ENCODE peak calls at places on chromosomes 13 and 19, in four cellular contexts. J, Y, O and S are unnamed samples.

GRCh38 chr19:46981296-46981695 is 38.3 kb upstream of the NPAS1 start:
- DNase-seq in J (no peak), O (no peak), Y (no peak), S (no peak)

GRCh38 chr19:4583961-4584669 is 24.6 kb upstream of the SEMA6B start:
- DNase-seq in J (no peak), Y (peak; percentile 95), O (no peak), S (peak; percentile 48)

GRCh38 chr13:75480691-75481175 is 1.2 kb downstream of the TBC1D4 start:
- DNase-seq in Y (peak; percentile 61), O (peak; percentile 63), J (no peak), S (no peak)

GRCh38 chr13:28022848-28023518 is 34.5 kb upstream of the URAD start:
- DNase-seq in Y (peak; percentile 58), J (no peak), O (no peak), S (no peak)

GRCh38 chr13:59119475-59119874 is 1044.3 kb downstream of the DIAPH3 start:
- DNase-seq in J (no peak), Y (no peak), O (no peak), S (no peak)

GRCh38 chr19:13037161-13037560 is 41.9 kb downstream of the NFIX start:
- DNase-seq in O (no peak), J (no peak), Y (no peak), S (no peak)

GRCh38 chr13:112182831-112183543 is 116.0 kb downstream of the SOX1 start:
- DNase-seq in Y (no peak), O (no peak), J (no peak), S (no peak)

GRCh38 chr13:110232756-110233155 is 74.2 kb downstream of the COL4A1 start:
- DNase-seq in Y (peak; percentile 32), O (no peak), J (no peak), S (no peak)

GRCh38 chr13:20035130-20035529 is 76.6 kb downstream of the ZMYM2 start:
- DNase-seq in Y (no peak), J (no peak), O (no peak), S (no peak)

GRCh38 chr13:44303681-44304432 is 69.8 kb upstream of the SERP2 start:
- DNase-seq in Y (no peak), O (no peak), J (no peak), S (no peak)

GRCh38 chr13:38753878-38754277 is 67.0 kb downstream of the FREM2 start:
- DNase-seq in J (no peak), Y (no peak), O (no peak), S (no peak)

GRCh38 chr13:27289016-27289665 is 18.5 kb downstream of the RASL11A start:
- DNase-seq in J (no peak), Y (no peak), O (no peak), S (no peak)

GRCh38 chr19:58356236-58356970 is 3.1 kb upstream of the A1BG start:
- DNase-seq in Y (no peak), O (no peak), J (no peak), S (no peak)

GRCh38 chr13:79307866-79308298 is 98.2 kb downstream of the RBM26 start:
- DNase-seq in Y (no peak), J (no peak), O (no peak), S (peak; percentile 5)

GRCh38 chr13:79196366-79196765 is 209.7 kb downstream of the RBM26 start:
- DNase-seq in J (no peak), O (no peak), Y (no peak), S (no peak)

GRCh38 chr19:32020538-32020937 is 324.9 kb upstream of the ZNF507 start:
- DNase-seq in Y (peak; percentile 3), J (no peak), O (no peak), S (no peak)

GRCh38 chr19:32018014-32018413 is 327.4 kb upstream of the ZNF507 start:
- DNase-seq in Y (peak; percentile 1), J (no peak), O (no peak), S (no peak)

GRCh38 chr19:32022044-32022945 is 323.1 kb upstream of the ZNF507 start:
- DNase-seq in Y (no peak), J (no peak), O (no peak), S (no peak)

GRCh38 chr19:32012886-32013635 is 332.3 kb upstream of the ZNF507 start:
- DNase-seq in O (no peak), J (no peak), Y (peak; percentile 33), S (no peak)

DNA sequence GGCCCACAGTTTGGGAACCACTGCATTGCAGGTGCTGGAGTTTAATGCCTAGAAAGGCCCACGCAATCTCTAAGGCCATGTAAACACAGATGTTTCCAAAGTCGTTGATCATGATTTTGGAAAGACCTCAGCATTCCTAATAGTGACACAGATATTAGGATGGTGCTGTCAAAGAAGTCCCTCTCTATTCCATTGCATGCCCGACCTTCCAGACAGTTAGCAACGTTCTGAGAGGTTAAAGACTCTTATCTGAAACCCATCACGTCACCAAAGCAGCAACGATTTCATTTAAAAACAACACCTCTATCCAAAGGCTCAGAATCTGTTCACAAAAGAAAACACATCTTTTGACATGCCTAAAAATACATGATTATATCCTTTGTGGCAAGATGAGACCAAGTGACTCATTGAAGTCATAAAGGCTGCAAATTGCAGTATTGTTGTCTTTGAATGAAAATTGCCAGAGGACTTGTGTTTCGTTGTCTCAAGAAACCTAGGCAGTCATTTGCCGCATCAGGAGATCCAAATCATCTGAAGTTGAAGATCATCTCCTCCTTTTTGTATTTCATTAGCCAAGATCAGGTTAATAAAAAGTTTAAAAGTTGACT is 328.0 kb upstream of the ZNF507 start:
- DNase-seq in J (no peak), O (no peak), Y (no peak), S (no peak)
- TF ChIP-seq JUND in J (no peak), O (no peak), Y (no peak), S (no peak)

DNA sequence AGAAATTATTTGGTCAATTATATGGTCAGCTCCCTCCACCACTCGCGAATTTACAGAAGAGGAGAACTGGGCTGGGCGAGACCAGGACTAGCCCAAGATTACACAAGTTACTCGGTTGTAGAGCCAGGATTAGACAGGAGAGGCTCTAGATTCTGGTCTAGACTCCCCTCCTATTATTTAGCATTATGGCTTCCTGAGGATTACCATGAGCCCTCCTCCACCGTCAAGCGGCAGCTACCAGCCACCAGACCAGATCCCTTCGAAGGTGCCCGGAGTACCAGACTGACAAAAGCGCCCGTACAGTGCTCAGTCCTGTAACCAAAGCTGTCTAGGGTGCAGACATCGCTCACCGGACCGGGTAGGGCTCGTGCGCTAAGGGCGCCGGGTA is 497 bp upstream of the MLNR start:
- DNase-seq in J (no peak), Y (no peak), O (no peak), S (no peak)
- TF ChIP-seq JUND in J (no peak), Y (no peak), O (no peak), S (no peak)

GRCh38 chr13:55967055-55967454 is 1173.7 kb upstream of the PRR20A start:
- DNase-seq in Y (no peak), J (no peak), O (no peak), S (no peak)
- TF ChIP-seq JUND in Y (no peak), J (no peak), O (no peak), S (no peak)

DNA sequence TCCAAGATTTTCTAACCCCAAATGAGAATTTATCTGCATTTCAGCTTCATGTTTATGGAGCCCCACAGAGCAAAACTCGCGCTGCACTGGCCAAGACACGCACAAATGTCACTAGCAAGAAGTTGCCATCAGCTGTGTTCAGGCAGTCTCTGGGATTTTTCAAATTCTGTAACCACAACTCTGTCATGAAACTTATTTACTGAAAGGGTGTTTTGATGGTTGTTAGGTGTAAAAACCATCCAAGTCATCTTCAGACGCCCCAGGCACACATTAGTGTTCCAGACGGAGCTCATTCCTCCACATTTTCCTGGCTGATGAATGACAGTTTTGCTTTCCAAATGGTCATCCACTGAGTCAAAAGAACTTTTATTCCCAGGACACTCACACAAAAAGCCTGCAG is 63.4 kb downstream of the SLC7A1 start:
- DNase-seq in Y (no peak), J (no peak), O (no peak), S (no peak)
- TF ChIP-seq JUND in Y (no peak), J (no peak), O (no peak), S (no peak)

DNA sequence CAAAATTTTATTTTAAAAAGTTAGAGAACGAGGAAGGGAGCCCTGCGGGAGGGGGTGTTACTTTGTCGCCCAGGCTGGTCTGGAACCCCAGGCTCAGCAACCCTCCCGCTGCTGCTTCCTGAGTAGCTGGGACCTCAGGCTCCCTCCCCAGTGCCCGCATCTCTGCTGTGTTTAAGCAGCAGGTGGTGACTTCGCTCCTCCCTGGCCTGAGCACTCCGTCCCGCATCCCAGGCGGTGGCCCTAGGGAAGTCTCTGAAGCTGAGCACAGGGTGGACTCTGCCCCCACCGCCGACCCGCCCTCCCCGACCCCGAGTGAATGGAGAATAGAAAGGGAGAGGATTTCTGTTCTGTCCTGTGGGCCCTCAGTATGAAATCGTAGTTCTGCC is 30.5 kb downstream of the ZNF701 start:
- DNase-seq in J (no peak), Y (no peak), O (no peak), S (no peak)
- TF ChIP-seq JUND in J (no peak), Y (no peak), O (no peak), S (no peak)

GRCh38 chr13:96100457-96101220 is 10.7 kb downstream of the HS6ST3 start:
- DNase-seq in J (no peak), Y (no peak), O (no peak), S (no peak)
- TF ChIP-seq JUND in J (no peak), Y (no peak), O (no peak), S (no peak)

DNA sequence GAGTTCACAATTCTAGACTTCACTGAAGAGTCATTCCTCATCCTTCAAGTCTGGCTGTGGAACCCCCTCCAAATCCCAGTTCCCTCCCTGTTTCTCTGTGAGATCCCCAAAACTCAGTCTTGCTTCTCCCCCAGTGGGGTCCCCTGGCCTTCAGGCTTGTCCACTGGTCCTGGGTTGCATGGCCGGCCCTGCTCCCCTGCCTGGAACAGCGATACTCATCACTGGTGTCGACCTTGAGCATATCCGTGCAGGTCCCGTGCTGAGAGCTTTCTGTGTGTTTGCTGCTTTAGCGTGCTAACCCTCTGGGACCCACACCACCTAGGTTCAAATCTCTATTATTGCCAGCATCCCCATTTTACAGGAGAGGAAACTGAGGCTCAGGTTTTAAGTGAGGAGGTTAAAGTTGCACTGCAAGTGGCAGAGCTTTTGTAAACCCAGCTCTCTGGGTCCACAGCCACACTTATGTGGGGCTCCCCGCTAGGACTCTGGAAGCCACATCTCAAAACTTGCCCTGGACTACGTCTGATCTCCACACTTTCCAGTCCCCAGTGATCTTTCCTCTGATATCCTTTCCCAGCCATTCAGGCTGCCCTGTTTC is 15.5 kb downstream of the LIPE start:
- DNase-seq in O (no peak), Y (no peak), J (no peak), S (no peak)
- TF ChIP-seq JUND in O (no peak), Y (no peak), J (no peak), S (no peak)